ENCODE peak calls at places on chromosomes 3 and 15, in six cellular contexts. V is colonic mucosa, D is omental fat pad, T is ovary, S is adrenal gland, W is mesothelial cell of epicardium. Y is an unnamed sample.

GRCh38 chr3:155428558-155428957 is 135.1 kb upstream of the STRIT1 start:
- DNase-seq in T (no peak), V (no peak), W (no peak), S (no peak), D (no peak), Y (no peak)

GRCh38 chr3:177460100-177460499 is 262.8 kb upstream of the TBL1XR1 start:
- DNase-seq in D (no peak), S (no peak), W (no peak), T (no peak), V (no peak), Y (no peak)

GRCh38 chr3:47009225-47010049 is 30.0 kb downstream of the NBEAL2 start:
- DNase-seq in V (peak; percentile 88), W (peak; percentile 94), D (peak; percentile 36), S (peak; percentile 93), T (peak; percentile 93), Y (peak; percentile 99)

GRCh38 chr3:89108154-89108553 is 733 bp downstream of the EPHA3 start:
- DNase-seq in W (no peak), V (no peak), S (no peak), D (no peak), T (no peak), Y (no peak)

GRCh38 chr15:51161491-51162260 is 67.0 kb upstream of the TNFAIP8L3 start:
- DNase-seq in T (no peak), V (no peak), S (no peak), W (no peak), D (no peak), Y (no peak)

GRCh38 chr3:134260984-134261383 is 10.3 kb upstream of the RYK start:
- DNase-seq in D (no peak), W (no peak), T (no peak), V (no peak), S (no peak), Y (no peak)

GRCh38 chr15:62212746-62213145 is 47.7 kb upstream of the C2CD4B start:
- DNase-seq in W (no peak), T (no peak), D (no peak), V (no peak), S (no peak), Y (no peak)

GRCh38 chr3:4314688-4315087 is 11.5 kb downstream of the SETMAR start:
- DNase-seq in V (no peak), W (no peak), D (no peak), S (no peak), T (no peak), Y (no peak)

GRCh38 chr15:56537881-56538280 is 72.9 kb upstream of the MNS1 start:
- DNase-seq in T (no peak), W (no peak), D (no peak), S (no peak), V (no peak), Y (no peak)

GRCh38 chr3:26015752-26016151 is 225.9 kb downstream of the OXSM start:
- DNase-seq in W (no peak), V (no peak), S (no peak), D (no peak), T (no peak), Y (no peak)

GRCh38 chr3:50324351-50325144 is 2.0 kb upstream of the HYAL2 start:
- DNase-seq in V (no peak), S (peak; percentile 71), D (peak; percentile 77), T (peak; percentile 59), W (peak; percentile 76), Y (peak; percentile 77)

GRCh38 chr3:153348457-153349137 is 186.6 kb downstream of the RAP2B start:
- DNase-seq in V (no peak), T (no peak), S (no peak), W (no peak), D (no peak), Y (no peak)

GRCh38 chr3:188469228-188469885 is 315.4 kb downstream of the LPP start:
- DNase-seq in V (no peak), D (no peak), T (no peak), W (no peak), S (no peak), Y (no peak)

GRCh38 chr3:100334340-100335136 is at the start of gene NIT2:
- DNase-seq in S (peak; percentile 87), V (peak; percentile 86), T (peak; percentile 86), D (peak; percentile 51), W (peak; percentile 66), Y (no peak)
- TF ChIP-seq CTCF in S (no peak), V (no peak), T (no peak), D (no peak), W (no peak), Y (no peak)

GRCh38 chr3:196918968-196919367 is 23.4 kb downstream of the NCBP2 start:
- DNase-seq in S (no peak), V (no peak), T (no peak), D (no peak), W (no peak), Y (no peak)

GRCh38 chr3:196916995-196917394 is 25.3 kb downstream of the NCBP2 start:
- DNase-seq in V (no peak), T (no peak), D (no peak), S (no peak), W (no peak), Y (no peak)

GRCh38 chr3:196915375-196915774 is 27.0 kb downstream of the NCBP2 start:
- DNase-seq in T (no peak), S (no peak), D (no peak), V (no peak), W (no peak), Y (no peak)

GRCh38 chr3:196920733-196921132 is 21.6 kb downstream of the NCBP2 start:
- DNase-seq in V (no peak), S (no peak), W (no peak), D (no peak), T (no peak), Y (no peak)

DNA sequence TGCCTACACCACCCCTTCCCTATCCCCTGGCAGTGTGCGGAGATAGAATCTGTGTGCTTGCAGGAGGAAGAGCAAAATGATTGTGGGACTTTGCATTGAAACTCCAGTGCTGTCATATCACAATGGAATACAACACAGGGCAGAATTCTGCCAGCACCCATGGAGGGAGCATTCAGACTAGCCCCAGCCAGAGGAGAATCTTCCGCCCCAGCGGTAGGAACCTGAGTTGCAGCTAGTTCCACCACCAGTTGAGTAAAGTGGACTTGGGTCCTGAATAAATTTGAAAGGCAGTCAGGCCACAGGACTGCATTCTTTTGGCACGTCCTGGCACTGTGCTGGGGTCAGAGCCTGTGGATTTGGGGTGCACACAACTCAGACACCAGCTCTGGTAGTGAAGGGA is 27.5 kb downstream of the NCBP2 start:
- DNase-seq in W (no peak), T (no peak), V (no peak), D (no peak), S (no peak), Y (no peak)
- TF ChIP-seq CTCF in W (no peak), T (no peak), V (no peak), D (no peak), S (no peak), Y (no peak)

DNA sequence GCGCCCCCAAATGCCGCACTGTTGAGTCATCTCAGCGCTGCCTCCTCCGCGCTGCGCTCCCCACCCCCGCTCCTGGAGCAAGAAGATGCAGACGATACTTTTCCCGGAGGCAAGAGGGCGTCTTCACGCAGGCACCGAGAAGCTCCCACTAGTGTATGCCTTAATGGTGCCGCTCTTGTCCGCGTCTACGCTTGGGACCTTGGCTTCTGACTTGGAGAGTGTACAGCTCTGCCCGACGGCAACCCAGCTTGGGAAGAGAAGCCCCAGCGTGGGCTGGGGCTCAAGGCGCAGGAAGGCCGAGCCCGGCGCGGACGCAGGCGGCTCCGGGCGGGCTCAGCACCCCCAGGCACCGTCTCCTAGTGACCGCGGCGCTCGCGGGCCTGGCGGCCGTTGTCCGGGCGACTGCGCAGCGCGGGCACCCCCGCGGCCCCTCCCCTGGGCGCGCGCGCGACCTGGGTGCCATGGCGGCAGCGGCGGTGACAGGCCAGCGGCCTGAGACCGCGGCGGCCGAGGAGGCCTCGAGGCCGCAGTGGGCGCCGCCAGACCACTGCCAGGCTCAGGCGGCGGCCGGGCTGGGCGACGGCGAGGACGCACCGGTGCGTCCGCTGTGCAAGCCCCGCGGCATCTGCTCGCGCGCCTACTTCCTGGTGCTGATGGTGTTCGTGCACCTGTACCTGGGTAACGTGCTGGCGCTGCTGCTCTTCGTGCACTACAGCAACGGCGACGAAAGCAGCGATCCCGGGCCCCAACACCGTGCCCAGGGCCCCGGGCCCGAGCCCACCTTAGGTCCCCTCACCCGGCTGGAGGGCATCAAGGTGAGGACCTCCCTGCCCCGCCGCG is at the start of gene P4HTM:
- DNase-seq in D (peak; percentile 76), T (peak; percentile 93), W (peak; percentile 88), V (peak; percentile 90), S (peak; percentile 84), Y (peak; percentile 31)
- TF ChIP-seq CTCF in D (no peak), T (peak; percentile 16), W (no peak), V (peak; percentile 23), S (peak; percentile 35), Y (no peak)

GRCh38 chr3:185270262-185270955 is 16.6 kb upstream of the EHHADH start:
- DNase-seq in V (peak; percentile 47), S (no peak), W (no peak), T (no peak), D (no peak), Y (no peak)
- TF ChIP-seq CTCF in V (peak; percentile 39), S (peak; percentile 38), W (peak; percentile 24), T (no peak), D (no peak), Y (peak; percentile 41)

DNA sequence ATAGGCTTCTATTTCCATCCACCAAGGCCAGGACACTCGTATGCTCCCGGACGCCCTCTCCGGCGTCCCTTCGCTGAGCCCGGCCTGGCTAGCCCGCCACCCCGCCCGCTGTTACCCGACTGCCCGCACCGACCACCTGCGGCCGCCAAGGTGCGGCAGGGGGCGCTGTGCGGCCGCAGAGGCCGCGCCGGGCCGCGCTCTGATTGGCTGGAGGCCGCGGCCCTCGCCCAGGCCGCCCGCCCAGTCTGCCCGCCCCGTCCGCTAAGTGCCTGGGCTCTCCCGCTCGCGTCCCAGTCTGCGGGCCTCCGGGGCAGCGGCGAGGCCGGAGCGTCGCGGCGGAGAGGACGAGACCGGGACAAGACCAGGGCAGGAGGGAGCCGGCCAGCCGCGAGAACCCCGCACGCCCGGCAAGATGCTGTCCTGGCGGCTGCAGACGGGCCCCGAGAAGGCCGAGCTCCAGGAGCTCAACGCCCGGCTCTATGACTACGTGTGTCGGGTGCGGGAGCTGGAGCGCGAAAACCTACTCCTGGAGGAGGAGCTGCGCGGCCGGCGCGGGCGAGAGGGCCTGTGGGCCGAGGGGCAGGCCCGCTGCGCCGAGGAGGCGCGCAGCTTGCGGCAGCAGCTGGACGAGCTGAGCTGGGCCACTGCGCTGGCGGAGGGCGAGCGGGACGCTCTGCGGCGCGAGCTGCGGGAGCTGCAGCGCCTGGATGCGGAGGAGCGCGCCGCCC is at the start of gene SYNM:
- DNase-seq in W (peak; percentile 67), V (peak; percentile 72), T (peak; percentile 74), S (peak; percentile 87), D (no peak), Y (peak; percentile 90)
- TF ChIP-seq CTCF in W (peak; percentile 74), V (peak; percentile 79), T (peak; percentile 66), S (peak; percentile 91), D (peak; percentile 43), Y (peak; percentile 66)

GRCh38 chr3:62500556-62501294 is 127.4 kb upstream of the FEZF2 start:
- DNase-seq in D (no peak), W (no peak), V (no peak), S (no peak), T (no peak), Y (no peak)

GRCh38 chr3:62493116-62493801 is 119.9 kb upstream of the FEZF2 start:
- DNase-seq in S (no peak), V (no peak), T (no peak), D (no peak), W (no peak), Y (no peak)

GRCh38 chr3:62496509-62496908 is 123.2 kb upstream of the FEZF2 start:
- DNase-seq in W (no peak), D (no peak), S (no peak), V (no peak), T (no peak), Y (no peak)

GRCh38 chr3:62502315-62503300 is 129.3 kb upstream of the FEZF2 start:
- DNase-seq in T (no peak), D (no peak), V (no peak), W (no peak), S (no peak), Y (no peak)

GRCh38 chr3:62497156-62497555 is 123.8 kb upstream of the FEZF2 start:
- DNase-seq in D (no peak), S (no peak), W (no peak), V (no peak), T (no peak), Y (no peak)
- TF ChIP-seq CTCF in D (no peak), S (no peak), W (no peak), V (no peak), T (no peak), Y (no peak)

Y was measured in D721Med.